ENCODE peak calls at places on chromosome 9, in six cellular contexts. One of them, this sample, is unnamed.
A peak's percentile ranks its signal among the peaks of the same experiment; 100 is the strongest.

GRCh38 chr9:13552606-13553215 is 273.2 kb upstream of the MPDZ start:
- DNase-seq in astrocyte of the spinal cord: no peak
- DNase-seq in heart left ventricle: no peak
- DNase-seq in Caco-2: no peak
- DNase-seq in astrocyte of the cerebellum: no peak
- DNase-seq in Peyer's patch: no peak
- DNase-seq in this sample: no peak

GRCh38 chr9:90086076-90086475 is 481.3 kb downstream of the GADD45G start:
- DNase-seq in Caco-2: no peak
- DNase-seq in astrocyte of the cerebellum: no peak
- DNase-seq in astrocyte of the spinal cord: no peak
- DNase-seq in Peyer's patch: peak; percentile 53
- DNase-seq in heart left ventricle: no peak
- DNase-seq in this sample: no peak

GRCh38 chr9:79570449-79571308 is 1.1 kb upstream of the TLE4 start:
- DNase-seq in Peyer's patch: peak; percentile 57
- DNase-seq in Caco-2: peak; percentile 19
- DNase-seq in astrocyte of the spinal cord: peak; percentile 79
- DNase-seq in astrocyte of the cerebellum: peak; percentile 61
- DNase-seq in heart left ventricle: peak; percentile 69
- DNase-seq in this sample: peak; percentile 49

GRCh38 chr9:125904155-125904841 is 157.1 kb downstream of the PBX3 start:
- DNase-seq in Caco-2: no peak
- DNase-seq in astrocyte of the spinal cord: no peak
- DNase-seq in Peyer's patch: no peak
- DNase-seq in heart left ventricle: no peak
- DNase-seq in astrocyte of the cerebellum: no peak
- DNase-seq in this sample: no peak

GRCh38 chr9:6506571-6506970 is 93.6 kb downstream of the UHRF2 start:
- DNase-seq in astrocyte of the spinal cord: peak; percentile 64
- DNase-seq in heart left ventricle: no peak
- DNase-seq in Caco-2: no peak
- DNase-seq in Peyer's patch: no peak
- DNase-seq in astrocyte of the cerebellum: peak; percentile 49
- DNase-seq in this sample: no peak

GRCh38 chr9:79134654-79135053 is 437.1 kb upstream of the TLE4 start:
- DNase-seq in heart left ventricle: no peak
- DNase-seq in Peyer's patch: no peak
- DNase-seq in Caco-2: peak; percentile 0
- DNase-seq in astrocyte of the cerebellum: no peak
- DNase-seq in astrocyte of the spinal cord: peak; percentile 6
- DNase-seq in this sample: no peak

GRCh38 chr9:84823426-84824271 is 154.1 kb downstream of the NTRK2 start:
- DNase-seq in heart left ventricle: no peak
- DNase-seq in Caco-2: no peak
- DNase-seq in astrocyte of the spinal cord: no peak
- DNase-seq in Peyer's patch: no peak
- DNase-seq in astrocyte of the cerebellum: peak; percentile 22
- DNase-seq in this sample: no peak

GRCh38 chr9:124248066-124248465 is 9.7 kb upstream of the NEK6 start:
- DNase-seq in astrocyte of the cerebellum: no peak
- DNase-seq in astrocyte of the spinal cord: no peak
- DNase-seq in Peyer's patch: peak; percentile 38
- DNase-seq in Caco-2: no peak
- DNase-seq in heart left ventricle: no peak
- DNase-seq in this sample: no peak

GRCh38 chr9:18972675-18973074 is 60.3 kb downstream of the SAXO1 start:
- DNase-seq in Peyer's patch: no peak
- DNase-seq in astrocyte of the spinal cord: no peak
- DNase-seq in Caco-2: no peak
- DNase-seq in heart left ventricle: no peak
- DNase-seq in astrocyte of the cerebellum: no peak
- DNase-seq in this sample: no peak

DNA sequence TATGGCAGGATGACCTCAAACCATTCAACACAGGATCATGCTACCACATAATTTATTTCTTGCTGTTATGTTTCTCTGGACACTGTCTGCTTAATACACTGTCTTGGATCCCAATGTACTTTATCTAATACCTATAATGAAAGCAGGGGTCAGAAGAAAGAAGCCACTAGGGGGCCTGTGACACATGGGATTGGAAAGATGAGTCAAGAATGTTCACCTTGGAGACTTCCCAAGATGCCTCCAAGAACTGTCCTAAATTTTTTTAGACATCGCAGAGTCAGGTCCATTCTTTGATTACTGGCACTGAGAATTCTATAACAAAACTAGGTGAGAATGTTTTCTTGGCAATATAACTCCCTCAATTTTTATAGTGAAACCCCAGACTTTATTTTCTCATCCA is 305.8 kb upstream of the SMARCA2 start:
- DNase-seq in astrocyte of the spinal cord: no peak
- DNase-seq in astrocyte of the cerebellum: no peak
- DNase-seq in heart left ventricle: no peak
- DNase-seq in Peyer's patch: peak; percentile 46
- DNase-seq in Caco-2: peak; percentile 13
- DNase-seq in this sample: no peak
- TF ChIP-seq CTCF in astrocyte of the spinal cord: peak; percentile 1
- TF ChIP-seq CTCF in astrocyte of the cerebellum: no peak
- TF ChIP-seq CTCF in heart left ventricle: peak; percentile 28
- TF ChIP-seq CTCF in Peyer's patch: peak; percentile 14
- TF ChIP-seq CTCF in Caco-2: no peak
- TF ChIP-seq CTCF in this sample: peak; percentile 32

DNA sequence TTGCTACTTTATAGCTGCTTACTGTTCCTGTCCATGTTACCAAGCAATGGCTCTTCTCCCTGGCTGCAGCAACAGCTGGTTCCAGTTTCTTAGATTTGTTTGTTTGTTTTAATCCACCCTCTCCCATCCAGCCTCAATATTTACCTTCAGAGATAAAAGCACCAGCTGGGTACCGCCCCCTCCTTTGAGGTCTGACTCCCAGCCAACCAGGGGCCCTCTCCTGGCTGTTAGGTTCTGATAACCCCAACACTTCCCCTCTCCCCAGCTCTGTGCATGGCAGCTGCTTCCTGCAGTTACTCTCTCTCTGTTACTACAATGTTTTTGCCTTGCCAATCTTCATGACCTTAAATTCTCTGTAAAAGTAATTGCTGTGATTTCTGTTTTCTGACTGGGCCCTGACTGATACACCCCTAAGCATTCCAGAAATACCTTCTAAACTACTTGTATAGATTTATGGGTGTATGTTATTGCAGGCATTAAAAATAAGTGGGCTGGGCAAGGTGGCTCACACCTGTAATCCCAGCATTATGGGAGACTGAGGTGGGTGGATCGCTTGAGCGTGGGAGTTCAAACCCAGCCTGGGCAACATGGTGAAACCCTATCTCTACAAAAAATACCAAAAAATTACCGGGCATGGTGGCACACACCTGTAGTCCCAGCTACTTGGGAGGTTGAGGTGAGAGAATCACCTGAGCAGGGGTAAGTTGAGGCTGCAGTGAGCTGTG is 2.6 kb upstream of the GCNT1 start:
- DNase-seq in heart left ventricle: no peak
- DNase-seq in Caco-2: peak; percentile 80
- DNase-seq in astrocyte of the spinal cord: peak; percentile 51
- DNase-seq in Peyer's patch: peak; percentile 79
- DNase-seq in astrocyte of the cerebellum: no peak
- DNase-seq in this sample: peak; percentile 47
- TF ChIP-seq CTCF in heart left ventricle: no peak
- TF ChIP-seq CTCF in Caco-2: no peak
- TF ChIP-seq CTCF in astrocyte of the spinal cord: no peak
- TF ChIP-seq CTCF in Peyer's patch: peak; percentile 7
- TF ChIP-seq CTCF in astrocyte of the cerebellum: no peak
- TF ChIP-seq CTCF in this sample: no peak

DNA sequence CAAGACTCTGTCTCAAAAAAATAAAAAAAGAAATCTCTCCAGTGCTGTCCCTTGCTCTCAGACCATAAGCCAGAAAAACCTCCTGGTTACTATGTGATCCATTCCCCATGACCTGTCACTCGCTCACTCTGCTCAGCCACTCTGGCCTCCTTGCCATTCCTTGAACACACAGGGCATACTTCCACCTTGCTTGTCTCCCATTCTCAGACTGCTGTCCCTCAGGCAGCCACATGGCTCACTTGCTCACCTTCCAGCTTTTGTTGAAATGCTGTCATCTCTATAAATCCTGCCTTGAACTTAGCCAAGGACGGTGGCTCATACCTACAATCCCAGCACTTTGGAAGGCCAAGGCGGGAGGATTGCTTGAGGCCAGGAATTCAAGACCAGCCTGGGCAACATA is 82.9 kb downstream of the UGCG start:
- DNase-seq in Peyer's patch: no peak
- DNase-seq in astrocyte of the cerebellum: no peak
- DNase-seq in Caco-2: no peak
- DNase-seq in heart left ventricle: no peak
- DNase-seq in astrocyte of the spinal cord: no peak
- DNase-seq in this sample: no peak
- TF ChIP-seq CTCF in Peyer's patch: peak; percentile 5
- TF ChIP-seq CTCF in astrocyte of the cerebellum: no peak
- TF ChIP-seq CTCF in Caco-2: no peak
- TF ChIP-seq CTCF in heart left ventricle: no peak
- TF ChIP-seq CTCF in astrocyte of the spinal cord: no peak
- TF ChIP-seq CTCF in this sample: no peak

GRCh38 chr9:93061260-93061751 is 2.8 kb downstream of the SUSD3 start:
- DNase-seq in astrocyte of the cerebellum: no peak
- DNase-seq in Caco-2: no peak
- DNase-seq in astrocyte of the spinal cord: no peak
- DNase-seq in heart left ventricle: no peak
- DNase-seq in Peyer's patch: no peak
- DNase-seq in this sample: no peak

GRCh38 chr9:93059960-93060591 is 1.6 kb downstream of the SUSD3 start:
- DNase-seq in Peyer's patch: no peak
- DNase-seq in astrocyte of the cerebellum: no peak
- DNase-seq in heart left ventricle: no peak
- DNase-seq in astrocyte of the spinal cord: no peak
- DNase-seq in Caco-2: no peak
- DNase-seq in this sample: no peak

GRCh38 chr9:93060746-93061259 is 2.3 kb downstream of the SUSD3 start:
- DNase-seq in astrocyte of the cerebellum: no peak
- DNase-seq in heart left ventricle: no peak
- DNase-seq in Peyer's patch: no peak
- DNase-seq in Caco-2: no peak
- DNase-seq in astrocyte of the spinal cord: no peak
- DNase-seq in this sample: no peak

GRCh38 chr9:93062364-93062763 is 3.9 kb downstream of the SUSD3 start:
- DNase-seq in astrocyte of the cerebellum: no peak
- DNase-seq in Peyer's patch: no peak
- DNase-seq in Caco-2: no peak
- DNase-seq in heart left ventricle: no peak
- DNase-seq in astrocyte of the spinal cord: no peak
- DNase-seq in this sample: no peak

GRCh38 chr9:93061791-93062299 is 3.3 kb downstream of the SUSD3 start:
- DNase-seq in astrocyte of the spinal cord: no peak
- DNase-seq in Peyer's patch: peak; percentile 92
- DNase-seq in heart left ventricle: no peak
- DNase-seq in astrocyte of the cerebellum: no peak
- DNase-seq in Caco-2: peak; percentile 62
- DNase-seq in this sample: no peak
- TF ChIP-seq CTCF in astrocyte of the spinal cord: no peak
- TF ChIP-seq CTCF in Peyer's patch: no peak
- TF ChIP-seq CTCF in heart left ventricle: no peak
- TF ChIP-seq CTCF in astrocyte of the cerebellum: no peak
- TF ChIP-seq CTCF in Caco-2: no peak
- TF ChIP-seq CTCF in this sample: no peak

GRCh38 chr9:29220852-29221251 is 1647.6 kb upstream of the C9orf72 start:
- DNase-seq in astrocyte of the spinal cord: no peak
- DNase-seq in Peyer's patch: no peak
- DNase-seq in astrocyte of the cerebellum: no peak
- DNase-seq in heart left ventricle: no peak
- DNase-seq in Caco-2: no peak
- DNase-seq in this sample: no peak
- TF ChIP-seq CTCF in astrocyte of the spinal cord: no peak
- TF ChIP-seq CTCF in Peyer's patch: no peak
- TF ChIP-seq CTCF in astrocyte of the cerebellum: no peak
- TF ChIP-seq CTCF in heart left ventricle: no peak
- TF ChIP-seq CTCF in Caco-2: no peak
- TF ChIP-seq CTCF in this sample: no peak

GRCh38 chr9:36992501-36993316 is 41.4 kb downstream of the PAX5 start:
- DNase-seq in Peyer's patch: no peak
- DNase-seq in astrocyte of the spinal cord: no peak
- DNase-seq in Caco-2: no peak
- DNase-seq in heart left ventricle: no peak
- DNase-seq in astrocyte of the cerebellum: no peak
- DNase-seq in this sample: no peak

GRCh38 chr9:36993933-36994764 is 39.9 kb downstream of the PAX5 start:
- DNase-seq in astrocyte of the spinal cord: no peak
- DNase-seq in astrocyte of the cerebellum: no peak
- DNase-seq in heart left ventricle: no peak
- DNase-seq in Caco-2: no peak
- DNase-seq in Peyer's patch: peak; percentile 93
- DNase-seq in this sample: no peak

GRCh38 chr9:36987891-36988290 is 46.2 kb downstream of the PAX5 start:
- DNase-seq in astrocyte of the spinal cord: no peak
- DNase-seq in astrocyte of the cerebellum: no peak
- DNase-seq in heart left ventricle: no peak
- DNase-seq in Peyer's patch: no peak
- DNase-seq in Caco-2: no peak
- DNase-seq in this sample: no peak

GRCh38 chr9:36988848-36989247 is 45.2 kb downstream of the PAX5 start:
- DNase-seq in heart left ventricle: no peak
- DNase-seq in Peyer's patch: peak; percentile 77
- DNase-seq in astrocyte of the spinal cord: no peak
- DNase-seq in Caco-2: no peak
- DNase-seq in astrocyte of the cerebellum: no peak
- DNase-seq in this sample: no peak

DNA sequence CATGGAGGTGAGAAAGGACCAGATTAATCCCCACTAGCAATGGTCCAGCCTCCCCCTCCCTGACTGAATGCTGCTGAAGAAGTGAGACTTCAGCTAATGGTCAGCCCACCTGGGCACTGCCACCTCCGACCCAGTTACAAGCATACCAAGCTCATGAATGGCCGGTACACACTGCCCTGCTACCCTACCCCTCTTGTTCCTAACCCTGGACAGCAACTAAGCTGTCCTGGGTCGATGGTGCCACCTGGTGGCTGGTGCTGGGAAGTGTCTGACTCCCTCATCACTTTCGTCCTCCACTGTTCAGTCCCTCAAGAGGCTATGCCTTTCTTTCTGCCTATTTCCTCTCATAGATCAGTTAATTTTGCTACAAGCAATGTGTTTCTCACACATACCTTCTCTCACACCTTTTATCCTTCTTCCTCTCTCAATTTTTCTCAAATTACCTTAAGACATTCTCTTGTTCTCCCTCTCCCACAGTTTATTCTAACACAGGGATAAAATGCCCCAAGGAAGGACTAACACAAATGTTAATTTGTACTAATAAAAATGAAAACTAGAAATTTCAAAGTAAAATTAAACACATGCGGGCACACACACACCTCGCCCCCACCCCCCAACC is 42.4 kb downstream of the PAX5 start:
- DNase-seq in astrocyte of the cerebellum: no peak
- DNase-seq in Peyer's patch: no peak
- DNase-seq in astrocyte of the spinal cord: peak; percentile 5
- DNase-seq in Caco-2: peak; percentile 54
- DNase-seq in heart left ventricle: no peak
- DNase-seq in this sample: no peak
- TF ChIP-seq CTCF in astrocyte of the cerebellum: peak; percentile 59
- TF ChIP-seq CTCF in Peyer's patch: peak; percentile 8
- TF ChIP-seq CTCF in astrocyte of the spinal cord: peak; percentile 64
- TF ChIP-seq CTCF in Caco-2: peak; percentile 63
- TF ChIP-seq CTCF in heart left ventricle: peak; percentile 17
- TF ChIP-seq CTCF in this sample: peak; percentile 24

This sample was measured in mesothelial cell of epicardium.